ENCODE peak calls at places on chromosomes 3 and 15, in four cellular contexts. Q, L, C and S are unnamed samples.

GRCh38 chr3:126266291-126266840 is 86.0 kb upstream of the ALDH1L1 start:
- DNase-seq in Q (peak; percentile 34), L (no peak), C (peak; percentile 91), S (no peak)

GRCh38 chr15:99092554-99093172 is 12.2 kb upstream of the SYNM start:
- DNase-seq in Q (no peak), L (peak; percentile 44), C (no peak), S (no peak)

GRCh38 chr3:48662753-48663488 is at the start of gene CELSR3:
- DNase-seq in Q (peak; percentile 77), L (no peak), C (no peak), S (peak; percentile 84)

GRCh38 chr3:197809356-197810020 is 18.4 kb downstream of the LRCH3 start:
- DNase-seq in Q (no peak), L (no peak), C (no peak), S (no peak)

GRCh38 chr3:160707187-160707789 is 30.3 kb downstream of the ARL14 start:
- DNase-seq in Q (peak; percentile 20), L (no peak), C (no peak), S (no peak)

GRCh38 chr3:138935864-138936762 is 10.8 kb downstream of the FOXL2 start:
- DNase-seq in Q (peak; percentile 69), L (peak; percentile 79), C (peak; percentile 84), S (no peak)

GRCh38 chr3:133999891-134000685 is 29.6 kb downstream of the SLCO2A1 start:
- DNase-seq in Q (no peak), L (no peak), C (peak; percentile 56), S (no peak)

GRCh38 chr3:71232895-71233294 is 350.6 kb downstream of the FOXP1 start:
- DNase-seq in Q (no peak), L (no peak), C (no peak), S (no peak)

GRCh38 chr3:105366302-105367062 is at the start of gene ALCAM:
- DNase-seq in Q (peak; percentile 93), L (peak; percentile 93), C (peak; percentile 95), S (peak; percentile 74)

GRCh38 chr3:64262574-64263114 is 37.4 kb upstream of the PRICKLE2 start:
- DNase-seq in Q (no peak), L (no peak), C (no peak), S (no peak)

GRCh38 chr3:168847293-168847883 is 751.7 kb upstream of the GOLIM4 start:
- DNase-seq in Q (no peak), L (no peak), C (no peak), S (no peak)

GRCh38 chr3:42498034-42498433 is 4.4 kb upstream of the VIPR1 start:
- DNase-seq in Q (no peak), L (peak; percentile 11), C (peak; percentile 22), S (no peak)

GRCh38 chr3:88988906-88989305 is 118.5 kb upstream of the EPHA3 start:
- DNase-seq in Q (no peak), L (no peak), C (no peak), S (no peak)

GRCh38 chr15:45097466-45097865 is 16.5 kb downstream of the DUOX2 start:
- DNase-seq in Q (no peak), L (peak; percentile 47), C (peak; percentile 41), S (no peak)
- TF ChIP-seq POLR2AphosphoS5 in Q (no peak), L (no peak), C (no peak), S (no peak)

DNA sequence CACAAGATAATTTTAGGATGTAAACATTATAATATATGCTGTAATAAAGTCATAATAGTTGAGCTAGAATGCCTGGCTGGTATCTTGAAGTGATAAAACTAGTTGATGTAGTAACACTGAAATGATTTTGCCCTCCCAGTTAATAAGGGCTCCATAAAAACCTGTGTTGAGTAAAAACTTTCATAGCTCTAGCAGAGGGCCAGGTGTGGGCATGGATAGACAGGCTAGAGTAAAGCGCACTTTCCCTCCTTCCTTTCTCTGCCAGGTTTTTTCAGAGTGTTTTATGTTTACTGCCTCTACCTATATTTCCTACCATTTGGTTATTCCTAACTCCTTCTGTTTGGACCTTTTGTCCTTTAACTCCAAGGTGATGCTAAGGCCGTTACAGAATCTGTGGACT is 25.3 kb downstream of the CHD2 start:
- DNase-seq in Q (no peak), L (no peak), C (no peak), S (no peak)
- TF ChIP-seq POLR2AphosphoS5 in Q (no peak), L (no peak), C (no peak), S (no peak)

GRCh38 chr15:45141386-45141785 is 11.6 kb downstream of the DUOX1 start:
- DNase-seq in Q (no peak), L (no peak), C (no peak), S (no peak)
- TF ChIP-seq POLR2AphosphoS5 in Q (no peak), L (no peak), C (no peak), S (no peak)

GRCh38 chr3:12562451-12562850 is 5.6 kb downstream of the MKRN2 start:
- DNase-seq in Q (no peak), L (no peak), C (no peak), S (no peak)

GRCh38 chr3:12561397-12561796 is 4.5 kb downstream of the MKRN2 start:
- DNase-seq in Q (no peak), L (no peak), C (no peak), S (no peak)

GRCh38 chr3:12558706-12559105 is 1.8 kb downstream of the MKRN2 start:
- DNase-seq in Q (no peak), L (no peak), C (no peak), S (no peak)

GRCh38 chr3:12559520-12559919 is 2.6 kb downstream of the MKRN2 start:
- DNase-seq in Q (no peak), L (no peak), C (no peak), S (no peak)

GRCh38 chr3:12560505-12561188 is 3.8 kb downstream of the MKRN2 start:
- DNase-seq in Q (no peak), L (no peak), C (no peak), S (no peak)
- TF ChIP-seq POLR2AphosphoS5 in Q (no peak), L (no peak), C (no peak), S (no peak)

DNA sequence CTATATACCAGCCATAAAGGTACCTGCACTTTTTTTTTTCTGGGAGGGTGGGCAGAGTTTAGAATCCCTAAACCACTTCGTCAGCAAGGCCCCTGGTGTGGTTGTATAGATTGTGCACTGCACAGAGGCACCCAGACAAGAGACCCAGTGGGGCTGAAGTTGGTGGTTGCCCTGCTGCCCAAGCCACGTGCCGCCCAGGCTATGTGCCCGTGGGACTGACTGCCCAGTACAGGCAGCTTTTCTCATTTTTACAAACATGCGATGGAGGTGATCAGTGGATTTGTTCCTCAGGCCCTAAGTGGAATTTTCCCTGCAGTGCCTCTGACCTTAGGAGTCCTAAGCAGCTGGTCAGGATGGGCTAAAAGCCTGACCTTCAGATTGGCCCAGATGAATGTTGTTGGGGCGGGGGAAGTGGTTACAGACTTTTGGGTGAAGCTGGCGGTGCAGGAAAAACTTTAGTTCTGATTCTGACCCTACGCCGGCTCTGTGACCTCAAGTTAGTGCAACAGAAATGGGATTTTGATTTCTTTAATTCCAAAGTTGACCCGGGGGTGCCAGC is 34.9 kb upstream of the LIMD1 start:
- DNase-seq in Q (no peak), L (no peak), C (peak; percentile 65), S (no peak)
- TF ChIP-seq POLR2AphosphoS5 in Q (no peak), L (no peak), C (no peak), S (no peak)

GRCh38 chr3:25064681-25065080 is 363.4 kb upstream of the RARB start:
- DNase-seq in Q (no peak), L (no peak), C (no peak), S (no peak)
- TF ChIP-seq POLR2AphosphoS5 in Q (no peak), L (no peak), C (no peak), S (no peak)

GRCh38 chr3:178585439-178585838 is 49.2 kb downstream of the KCNMB2 start:
- DNase-seq in Q (no peak), L (no peak), C (no peak), S (no peak)

GRCh38 chr3:178583963-178584575 is 47.8 kb downstream of the KCNMB2 start:
- DNase-seq in Q (no peak), L (no peak), C (no peak), S (no peak)

GRCh38 chr3:178584722-178585121 is 48.5 kb downstream of the KCNMB2 start:
- DNase-seq in Q (no peak), L (no peak), C (no peak), S (no peak)

GRCh38 chr3:178593786-178594185 is 57.5 kb downstream of the KCNMB2 start:
- DNase-seq in Q (no peak), L (no peak), C (no peak), S (no peak)

GRCh38 chr3:178588593-178588992 is 52.4 kb downstream of the KCNMB2 start:
- DNase-seq in Q (no peak), L (no peak), C (no peak), S (no peak)
- TF ChIP-seq POLR2AphosphoS5 in Q (no peak), L (no peak), C (no peak), S (no peak)